ENCODE peak calls at places on chromosomes 7 and 10, in seven cellular contexts. Z is AG10803; H is H9; G is caudate nucleus; R is naive thymus-derived CD8-positive, alpha-beta T cell; T is stimulated activated CD4-positive, alpha-beta T cell treated with anti-CD3 and anti-CD28 coated beads, Interleukin-2, amount 100 ng/mL, for 48 hours; O is endothelial cell of umbilical vein. I is an unnamed sample.

GRCh38 chr7:140260338-140260737 is 83.6 kb upstream of the KDM7A start:
- DNase-seq in O (no peak), Z (no peak), H (no peak), G (no peak), T (no peak), R (no peak), I (no peak)

GRCh38 chr7:94332571-94332970 is 62.1 kb upstream of the COL1A2 start:
- DNase-seq in R (no peak), Z (no peak), G (no peak), H (no peak), T (no peak), O (no peak), I (no peak)

GRCh38 chr10:27030060-27030459 is 70.2 kb downstream of the ANKRD26 start:
- DNase-seq in Z (no peak), T (no peak), H (no peak), G (no peak), R (no peak), O (no peak), I (no peak)

GRCh38 chr7:2342492-2342891 is 12.1 kb upstream of the EIF3B start:
- DNase-seq in H (no peak), T (no peak), R (no peak), O (no peak), G (no peak), Z (no peak), I (no peak)

GRCh38 chr7:124671976-124672375 is 93.6 kb downstream of the GPR37 start:
- DNase-seq in Z (no peak), R (no peak), T (no peak), G (no peak), O (no peak), H (no peak), I (no peak)

GRCh38 chr10:30207485-30208052 is 141.5 kb downstream of the MTPAP start:
- DNase-seq in H (no peak), R (no peak), Z (peak), G (no peak), O (peak), T (no peak), I (no peak)

GRCh38 chr7:141012044-141012685 is 2.6 kb downstream of the MRPS33 start:
- DNase-seq in O (peak), T (peak), Z (peak), G (peak), H (peak), R (peak), I (peak)

GRCh38 chr10:103265712-103266329 is 11.1 kb upstream of the INA start:
- DNase-seq in T (peak), H (peak), O (peak), R (no peak), G (no peak), Z (peak), I (no peak)

GRCh38 chr10:3528271-3528670 is 256.7 kb downstream of the KLF6 start:
- DNase-seq in H (no peak), T (no peak), Z (peak), R (no peak), O (no peak), G (no peak), I (no peak)

I was measured in stimulated activated naive B cell treated with anti-CD40 and anti-IgM and Interleukin-4, amounts not matched to agents 10 μg/mL and 1 μg/mL and 100 μg/mL, for 72 hours.